ENCODE peak calls at places on chromosomes 1 and 21, in seven cellular contexts. V is CD8-positive, alpha-beta T cell; M is CD4-positive, alpha-beta T cell; H is astrocyte of the spinal cord; K is psoas muscle; Q is endothelial cell of umbilical vein; W is tibial nerve. F is an unnamed sample.

GRCh38 chr1:225660544-225660946 is 7.6 kb upstream of the ENAH start:
- DNase-seq in V (no peak), M (no peak), H (no peak), K (no peak), Q (no peak), W (no peak), F (no peak)

GRCh38 chr1:42765832-42766722 is 751 bp downstream of the P3H1 start:
- DNase-seq in V (no peak), M (peak; percentile 5), H (peak; percentile 82), K (no peak), Q (peak; percentile 80), W (no peak), F (peak; percentile 84)

GRCh38 chr1:245657371-245657770 is 502.6 kb downstream of the KIF26B start:
- DNase-seq in V (no peak), M (no peak), H (no peak), K (no peak), Q (no peak), W (no peak), F (no peak)

GRCh38 chr1:116191294-116191693 is 80.1 kb downstream of the MAB21L3 start:
- DNase-seq in V (no peak), M (no peak), H (no peak), K (no peak), Q (no peak), W (no peak), F (no peak)

GRCh38 chr21:27519357-27519756 is 552.5 kb upstream of the ADAMTS5 start:
- DNase-seq in V (no peak), M (no peak), H (peak; percentile 87), K (no peak), Q (peak; percentile 82), W (no peak), F (peak; percentile 91)

GRCh38 chr1:95325337-95325736 is 91.3 kb downstream of the RWDD3 start:
- DNase-seq in V (no peak), M (no peak), H (no peak), K (no peak), Q (no peak), W (no peak), F (no peak)

GRCh38 chr1:32501865-32502264 is 37.0 kb downstream of the ZBTB8B start:
- DNase-seq in V (no peak), M (no peak), H (no peak), K (peak; percentile 72), Q (peak; percentile 57), W (peak; percentile 62), F (no peak)

GRCh38 chr1:227869281-227869842 is 53.9 kb downstream of the PRSS38 start:
- DNase-seq in V (no peak), M (no peak), H (no peak), K (peak; percentile 16), Q (no peak), W (no peak), F (no peak)

GRCh38 chr1:110245876-110246620 is 35.9 kb downstream of the KCNC4 start:
- DNase-seq in V (no peak), M (no peak), H (no peak), K (no peak), Q (no peak), W (no peak), F (no peak)

GRCh38 chr1:201259476-201260235 is 23.6 kb upstream of the PKP1 start:
- DNase-seq in V (no peak), M (no peak), H (peak; percentile 33), K (no peak), Q (no peak), W (no peak), F (peak; percentile 54)

GRCh38 chr1:37028981-37029617 is 5.2 kb downstream of the GRIK3 start:
- DNase-seq in V (no peak), M (no peak), H (no peak), K (no peak), Q (no peak), W (no peak), F (no peak)

GRCh38 chr1:7705048-7705907 is 65.8 kb upstream of the VAMP3 start:
- DNase-seq in V (peak; percentile 23), M (peak; percentile 42), H (no peak), K (peak; percentile 66), Q (no peak), W (peak; percentile 30), F (no peak)

GRCh38 chr1:91402023-91402422 is 2.6 kb downstream of the HFM1 start:
- DNase-seq in V (no peak), M (no peak), H (peak; percentile 34), K (no peak), Q (peak; percentile 26), W (no peak), F (peak; percentile 10)
- TF ChIP-seq CTCF in V (peak; percentile 40), M (peak; percentile 45), H (peak; percentile 40), K (peak; percentile 60), Q (peak; percentile 15), W (peak; percentile 33), F (peak; percentile 58)

GRCh38 chr1:17607644-17608581 is 68.4 kb downstream of the ARHGEF10L start:
- DNase-seq in V (no peak), M (no peak), H (no peak), K (no peak), Q (no peak), W (no peak), F (no peak)
- TF ChIP-seq CTCF in V (no peak), M (no peak), H (no peak), K (no peak), Q (no peak), W (no peak), F (no peak)

DNA sequence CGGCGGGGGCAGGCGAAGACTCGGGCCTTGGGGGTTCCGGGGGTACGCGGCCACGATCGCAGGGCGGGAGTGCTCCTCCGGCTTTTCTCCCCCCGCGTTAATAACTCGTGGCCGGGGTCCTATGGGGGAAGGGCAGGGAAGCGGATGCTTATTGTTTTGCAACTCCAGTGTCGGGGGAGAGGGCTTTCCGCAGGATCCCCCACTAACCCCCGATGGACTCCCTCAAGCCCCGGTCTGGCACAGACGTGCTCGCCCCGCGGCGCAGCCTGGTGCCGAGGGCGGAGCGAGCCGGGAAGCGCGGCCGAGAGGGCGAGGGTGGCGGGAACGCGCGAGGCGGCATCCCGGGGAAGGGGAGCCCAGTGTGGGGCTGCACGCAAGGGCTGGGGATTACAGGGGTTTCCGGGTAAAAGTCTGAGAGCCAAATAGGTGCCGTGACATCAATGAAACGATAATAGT is 717 bp downstream of the UCK2 start:
- DNase-seq in V (no peak), M (peak; percentile 14), H (no peak), K (peak; percentile 65), Q (peak; percentile 49), W (no peak), F (peak; percentile 38)
- TF ChIP-seq CTCF in V (no peak), M (no peak), H (peak; percentile 6), K (no peak), Q (no peak), W (no peak), F (no peak)

DNA sequence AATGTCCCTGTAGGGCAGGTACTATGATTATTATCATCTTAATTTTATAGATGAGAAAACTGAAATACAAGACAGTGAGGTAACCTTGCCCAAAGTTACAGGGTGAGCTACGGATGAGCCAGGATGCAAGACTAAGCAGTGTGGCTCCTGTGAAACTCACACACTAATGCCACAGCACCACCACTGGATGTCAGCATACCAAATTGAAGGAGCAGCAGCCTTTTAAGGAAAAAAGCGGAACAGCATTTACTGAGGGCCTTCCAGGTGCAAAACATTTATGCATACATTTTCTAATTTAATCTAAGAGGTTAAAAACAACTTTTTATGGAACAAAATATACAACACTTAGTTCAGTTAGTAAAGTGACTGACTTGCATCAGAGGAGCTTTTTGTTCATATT is 41.7 kb downstream of the SEC16B start:
- DNase-seq in V (no peak), M (no peak), H (peak; percentile 40), K (no peak), Q (peak; percentile 22), W (no peak), F (peak; percentile 57)
- TF ChIP-seq CTCF in V (no peak), M (no peak), H (peak; percentile 32), K (no peak), Q (no peak), W (no peak), F (peak; percentile 20)

DNA sequence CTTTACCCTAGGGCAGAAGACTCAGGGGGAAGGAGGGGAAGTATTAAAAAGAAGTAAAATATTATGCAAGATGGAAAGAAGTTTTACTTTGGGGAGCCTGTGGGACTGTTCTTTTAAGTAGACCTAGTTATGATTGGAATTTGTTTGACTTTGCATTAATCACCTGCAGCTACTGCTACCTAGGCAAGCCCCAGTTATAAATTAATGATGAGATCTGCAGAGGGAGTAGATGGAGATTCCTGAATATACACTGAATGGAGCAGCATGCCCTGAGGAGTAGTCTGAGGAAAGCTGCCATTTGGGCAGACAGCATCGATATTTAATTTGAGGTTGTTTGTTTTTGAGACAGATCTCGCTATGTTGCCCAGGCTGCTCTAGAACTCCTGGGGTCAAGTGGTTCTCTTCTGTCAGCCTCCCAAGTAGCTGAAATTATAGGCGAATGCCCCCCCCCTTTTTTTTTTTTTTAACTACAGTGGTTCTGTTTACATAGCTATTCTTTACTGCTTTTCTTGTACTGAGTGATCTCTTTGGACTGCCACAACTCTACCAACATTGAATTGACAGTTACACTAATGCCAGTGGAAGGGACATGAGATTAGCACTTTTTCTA is 81.4 kb upstream of the SERTAD4 start:
- DNase-seq in V (no peak), M (no peak), H (no peak), K (no peak), Q (no peak), W (no peak), F (no peak)
- TF ChIP-seq CTCF in V (no peak), M (no peak), H (no peak), K (no peak), Q (no peak), W (no peak), F (no peak)

DNA sequence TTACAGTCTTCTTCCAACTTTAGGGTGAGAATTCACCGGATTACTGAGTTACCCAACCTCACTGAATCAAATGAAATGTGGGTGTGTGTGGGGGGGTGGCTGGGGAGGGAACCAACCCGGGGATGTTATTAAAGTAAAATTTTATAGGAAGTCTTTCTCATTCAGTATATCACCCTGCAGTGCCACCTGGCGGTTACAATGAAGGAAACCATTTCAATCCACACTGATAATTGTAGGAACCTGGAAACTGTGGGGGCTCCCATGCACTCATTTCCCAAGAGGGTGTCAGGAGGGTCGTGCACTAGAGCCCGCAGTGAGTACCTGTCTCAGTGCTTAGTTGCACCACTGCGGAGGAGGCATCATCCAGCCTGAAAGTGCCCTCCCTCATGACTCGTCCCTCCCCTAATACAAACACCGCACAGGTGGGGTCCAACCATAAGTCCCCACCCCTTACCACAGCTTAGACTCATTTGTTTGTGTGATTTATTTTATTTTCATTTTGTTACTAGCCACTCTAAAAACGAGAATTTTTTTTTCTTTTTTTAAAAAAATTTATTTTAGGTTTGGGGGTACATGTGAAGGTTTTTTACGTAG is 29.1 kb upstream of the IGSF5 start:
- DNase-seq in V (peak; percentile 2), M (peak; percentile 5), H (peak; percentile 46), K (no peak), Q (peak; percentile 36), W (no peak), F (peak; percentile 21)
- TF ChIP-seq CTCF in V (peak; percentile 52), M (peak; percentile 70), H (peak; percentile 61), K (peak; percentile 67), Q (peak; percentile 45), W (peak; percentile 55), F (peak; percentile 53)

DNA sequence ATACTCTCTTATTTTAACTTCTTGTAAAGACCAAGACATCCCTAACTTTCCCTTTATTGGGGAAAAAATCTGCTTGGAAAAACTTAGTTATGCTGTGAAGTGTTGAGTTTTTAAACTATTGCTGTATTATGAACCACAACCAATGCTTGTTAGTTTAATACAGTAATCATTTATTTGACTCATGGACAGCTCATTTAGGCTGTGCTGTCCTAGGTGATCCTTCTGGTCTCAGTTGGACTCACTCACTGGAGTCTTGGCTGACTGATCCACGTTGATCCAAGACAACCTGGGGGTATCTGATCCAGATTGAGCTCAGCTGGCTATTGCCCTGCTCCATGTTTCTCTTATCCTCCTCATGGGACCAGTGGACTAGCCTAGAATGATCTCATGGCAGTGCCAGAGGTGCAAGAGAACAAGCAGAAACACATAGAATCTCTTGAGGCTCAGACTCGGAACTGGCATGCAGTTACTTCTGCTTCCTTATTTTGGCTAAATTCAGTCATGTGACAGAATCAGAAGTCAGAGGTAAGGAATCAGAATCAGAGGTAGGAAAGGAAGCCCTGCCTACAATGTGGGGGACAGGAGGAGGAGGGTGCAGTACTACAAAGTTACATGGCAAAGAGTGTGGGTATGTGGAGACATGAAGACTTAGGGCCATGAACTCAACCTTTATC is 156.5 kb downstream of the FGGY start:
- DNase-seq in V (no peak), M (no peak), H (no peak), K (no peak), Q (no peak), W (no peak), F (no peak)
- TF ChIP-seq CTCF in V (no peak), M (no peak), H (no peak), K (no peak), Q (no peak), W (no peak), F (no peak)